ENCODE peak calls at places on chromosomes 11 and 22, in six cellular contexts. F is BE2C, B is GM12865, Z is HFFc6, E is sigmoid colon, T is GM06990. M is an unnamed sample.

GRCh38 chr22:43326342-43326825 is 16.8 kb downstream of the SCUBE1 start:
- DNase-seq in F (no peak), B (no peak), E (no peak), T (no peak), Z (no peak), M (no peak)

GRCh38 chr11:114353448-114353847 is 46.9 kb downstream of the C11orf71 start:
- DNase-seq in E (no peak), T (no peak), Z (no peak), F (no peak), B (no peak), M (no peak)

GRCh38 chr11:18617688-18618340 is 16.3 kb downstream of the SPTY2D1 start:
- DNase-seq in F (no peak), T (no peak), B (peak; percentile 52), E (no peak), Z (no peak), M (no peak)

GRCh38 chr22:45101828-45102227 is 61.9 kb upstream of the NUP50 start:
- DNase-seq in E (peak; percentile 78), B (peak; percentile 73), Z (peak; percentile 64), F (peak; percentile 75), T (peak; percentile 20), M (no peak)

GRCh38 chr22:49826603-49827306 is 918 bp downstream of the BRD1 start:
- DNase-seq in Z (peak; percentile 2), E (peak; percentile 82), T (peak; percentile 55), B (peak; percentile 48), F (peak; percentile 39), M (no peak)

GRCh38 chr11:74256370-74257133 is 54.9 kb downstream of the P4HA3 start:
- DNase-seq in B (no peak), E (no peak), F (no peak), Z (no peak), T (no peak), M (no peak)

GRCh38 chr11:11909727-11910126 is 68.0 kb downstream of the USP47 start:
- DNase-seq in B (no peak), E (no peak), F (no peak), T (no peak), Z (peak; percentile 12), M (no peak)

GRCh38 chr11:13287026-13287425 is 9.4 kb downstream of the BMAL1 start:
- DNase-seq in T (no peak), F (no peak), E (no peak), Z (no peak), B (no peak), M (no peak)

GRCh38 chr22:40485813-40486610 is 115.6 kb downstream of the SGSM3 start:
- DNase-seq in E (no peak), T (no peak), Z (no peak), F (no peak), B (no peak), M (peak; percentile 81)

GRCh38 chr11:85756401-85757200 is 54.3 kb downstream of the SYTL2 start:
- DNase-seq in Z (no peak), B (no peak), T (no peak), F (no peak), E (no peak), M (no peak)

GRCh38 chr11:66388746-66389386 is 17.3 kb upstream of the SLC29A2 start:
- DNase-seq in Z (peak; percentile 71), B (peak; percentile 82), E (peak; percentile 79), F (peak; percentile 85), T (no peak), M (no peak)

GRCh38 chr22:20741634-20742581 is 32.0 kb upstream of the SERPIND1 start:
- DNase-seq in F (peak; percentile 43), T (no peak), E (no peak), Z (peak; percentile 6), B (peak; percentile 46), M (no peak)

GRCh38 chr11:59617876-59618275 is 2.3 kb upstream of the OSBP start:
- DNase-seq in T (no peak), E (no peak), B (no peak), F (no peak), Z (no peak), M (no peak)

DNA sequence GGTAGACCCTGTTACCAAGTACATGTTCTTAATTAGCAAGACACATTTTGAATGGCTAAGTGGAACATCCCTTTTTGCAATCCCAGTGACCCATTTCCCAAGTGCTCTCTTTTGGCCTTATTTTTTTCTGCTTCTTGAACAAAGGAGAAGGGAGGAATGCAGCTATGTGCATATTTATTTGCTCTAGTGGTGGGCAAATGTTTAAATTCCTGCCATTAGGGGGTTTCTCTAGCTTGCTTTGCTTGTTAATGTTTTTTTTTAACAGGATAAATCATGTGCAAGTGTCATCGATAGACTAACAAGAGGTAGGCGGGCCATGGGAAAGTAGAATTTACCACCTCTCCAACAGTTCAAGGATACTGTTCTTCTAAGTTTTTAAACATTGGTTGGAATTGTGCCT is 135.6 kb downstream of the COMMD9 start:
- DNase-seq in B (no peak), Z (no peak), T (no peak), E (no peak), F (no peak), M (no peak)
- TF ChIP-seq CTCF in B (no peak), Z (peak; percentile 36), T (no peak), E (no peak), F (no peak), M (no peak)

DNA sequence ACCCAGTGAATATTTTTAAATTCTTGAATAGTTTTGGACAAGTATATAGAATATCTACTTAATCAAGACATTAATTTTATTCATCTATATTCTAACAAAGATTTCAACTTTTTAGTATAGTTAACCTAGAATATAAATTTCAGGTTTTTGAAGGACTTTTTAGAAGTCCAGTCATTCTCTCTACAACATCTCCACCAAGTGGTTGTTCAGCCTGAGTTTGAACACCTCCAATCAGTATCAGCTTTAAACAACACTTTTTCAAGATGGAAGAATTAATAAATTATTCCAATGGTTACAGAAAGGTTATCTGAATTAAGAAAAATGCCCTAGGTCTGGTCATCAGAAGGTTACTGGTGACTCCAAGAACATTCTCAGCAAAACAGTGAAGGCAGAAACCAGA is 31.8 kb downstream of the EIF3M start:
- DNase-seq in T (no peak), E (no peak), Z (no peak), F (no peak), B (no peak), M (no peak)
- TF ChIP-seq CTCF in T (peak; percentile 28), E (no peak), Z (peak; percentile 32), F (peak; percentile 29), B (no peak), M (peak; percentile 42)

GRCh38 chr22:25172153-25172552 is 27.5 kb upstream of the CRYBB3 start:
- DNase-seq in Z (no peak), T (no peak), B (peak; percentile 27), E (no peak), F (peak; percentile 26), M (no peak)
- TF ChIP-seq CTCF in Z (peak; percentile 25), T (peak; percentile 44), B (peak; percentile 40), E (peak; percentile 55), F (peak; percentile 54), M (peak; percentile 41)

GRCh38 chr22:47199261-47199948 is 437.0 kb downstream of the TBC1D22A start:
- DNase-seq in Z (no peak), T (no peak), B (no peak), F (no peak), E (peak; percentile 56), M (no peak)
- TF ChIP-seq CTCF in Z (no peak), T (no peak), B (no peak), F (peak; percentile 15), E (no peak), M (no peak)

GRCh38 chr11:44658451-44658850 is 68.3 kb upstream of the TSPAN18 start:
- DNase-seq in F (peak; percentile 54), T (no peak), B (peak; percentile 32), Z (peak; percentile 11), E (no peak), M (no peak)
- TF ChIP-seq CTCF in F (peak; percentile 58), T (peak; percentile 35), B (peak; percentile 37), Z (peak; percentile 60), E (no peak), M (no peak)

DNA sequence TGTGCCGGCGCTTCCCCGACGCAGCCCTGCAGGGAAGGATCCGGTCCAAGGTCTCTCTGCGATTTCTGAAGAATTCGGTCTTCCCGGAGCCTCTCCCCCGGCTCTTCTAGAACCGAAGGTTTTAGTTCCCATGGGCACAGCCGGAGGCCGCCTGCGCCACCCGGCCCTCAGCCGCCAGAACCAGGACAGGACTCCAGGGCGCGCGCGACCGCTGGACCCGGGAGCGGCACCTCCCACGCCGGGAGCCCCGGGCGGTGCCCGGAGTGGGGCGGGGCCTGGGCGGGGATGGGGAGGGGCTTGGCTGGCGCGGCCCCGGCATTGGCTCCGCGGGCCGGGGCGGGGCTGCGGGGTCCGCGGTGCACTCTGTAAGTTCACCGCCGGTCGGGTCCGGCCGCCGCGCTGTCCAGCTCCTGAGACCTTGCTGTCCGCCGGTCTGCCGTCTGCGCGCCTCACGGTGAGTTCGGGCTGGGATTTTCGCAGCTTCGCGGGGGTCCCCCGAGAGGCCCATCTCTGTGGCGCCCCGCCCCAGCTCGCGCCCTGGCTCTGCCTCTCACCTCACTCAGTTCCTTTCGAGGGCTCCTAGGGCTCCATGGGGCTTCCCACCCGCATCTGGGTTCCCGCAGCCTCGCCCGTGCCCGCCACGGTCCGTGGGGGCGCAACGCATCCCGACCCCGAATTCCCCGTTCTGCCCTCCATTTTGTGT is at the start of gene CDC42EP2:
- DNase-seq in F (peak; percentile 82), E (peak; percentile 94), Z (peak; percentile 75), T (peak; percentile 80), B (peak; percentile 75), M (peak; percentile 85)
- TF ChIP-seq CTCF in F (no peak), E (no peak), Z (no peak), T (peak; percentile 1), B (no peak), M (no peak)

DNA sequence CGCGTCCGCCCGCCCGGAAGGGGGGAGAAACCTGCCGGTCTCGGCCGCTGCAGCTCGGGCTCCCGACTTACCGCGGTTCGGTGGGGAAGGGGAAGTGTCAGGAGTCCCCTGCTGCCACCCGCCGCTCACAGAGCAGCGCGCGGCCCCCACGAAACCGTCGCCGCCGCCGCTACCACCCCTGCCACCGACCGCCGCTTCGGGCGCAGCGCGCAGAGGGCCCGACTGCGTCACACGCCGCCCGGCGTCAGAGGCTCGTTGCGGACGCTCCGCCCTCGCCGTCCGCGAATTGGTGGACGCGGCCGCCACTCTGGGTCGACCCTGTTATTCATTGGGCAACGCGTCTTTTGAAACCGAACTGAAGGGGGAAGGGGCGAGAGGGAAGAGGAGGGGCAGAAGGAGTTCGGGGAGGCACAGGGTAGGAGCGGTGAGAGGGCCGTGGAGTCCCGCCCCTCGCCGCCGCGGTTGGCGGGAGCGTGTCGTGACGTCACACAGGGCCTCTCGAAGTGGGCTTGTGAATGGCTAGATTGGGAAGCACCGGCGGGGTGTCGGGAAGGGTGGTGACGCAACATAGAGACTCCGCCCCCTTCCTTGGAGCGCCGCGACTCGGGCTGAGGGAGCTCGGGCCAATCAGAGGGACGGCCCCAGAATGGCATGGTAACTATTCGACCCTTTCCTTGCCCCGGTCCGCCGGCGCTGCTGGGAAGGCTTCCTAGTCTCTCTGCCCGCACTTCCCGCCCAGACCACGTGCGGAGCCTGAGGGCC is at the start of gene NUP98:
- DNase-seq in T (peak; percentile 100), Z (peak; percentile 100), B (peak; percentile 100), F (peak; percentile 95), E (peak; percentile 100), M (peak; percentile 99)
- TF ChIP-seq CTCF in T (no peak), Z (no peak), B (no peak), F (no peak), E (no peak), M (no peak)

DNA sequence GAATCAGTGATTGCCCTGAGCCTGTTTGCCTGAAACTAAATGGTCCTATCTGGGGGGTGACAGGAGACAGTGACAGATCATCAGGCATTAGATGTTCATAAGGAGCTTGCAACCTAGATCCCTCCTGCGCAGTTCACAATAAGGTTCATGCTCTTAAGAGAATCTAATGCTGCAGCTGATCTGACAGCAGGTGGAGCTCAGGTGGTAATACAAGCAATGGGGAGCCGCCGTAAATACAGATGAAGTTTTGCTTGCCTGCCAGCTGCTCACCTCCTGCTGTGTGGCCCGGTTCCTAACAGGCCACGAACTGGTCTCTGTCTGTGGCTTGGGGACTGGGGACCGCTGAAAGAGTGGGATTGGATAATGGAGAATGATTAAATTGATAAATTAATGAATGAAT is 14.0 kb downstream of the NOX4 start:
- DNase-seq in E (no peak), F (no peak), B (no peak), T (no peak), Z (no peak), M (no peak)
- TF ChIP-seq CTCF in E (no peak), F (no peak), B (no peak), T (no peak), Z (no peak), M (peak; percentile 23)